ENCODE peak calls at places on chromosomes 13 and 19, in four cellular contexts. O is CD4-positive, CD25-positive, alpha-beta regulatory T cell; L is colonic mucosa; D is heart left ventricle. F is an unnamed sample. For H3K4me1, the result is how much of the 10 kb centered on the place peaks cover.

GRCh38 chr19:3670796-3671679 is 29.2 kb downstream of the PIP5K1C start:
- DNase-seq in O (peak), L (peak), D (peak), F (peak)

GRCh38 chr13:92838786-92839185 is 387.8 kb upstream of the GPC6 start:
- DNase-seq in O (no peak), L (no peak), D (no peak), F (no peak)

GRCh38 chr13:70218618-70219017 is 110.4 kb upstream of the KLHL1 start:
- DNase-seq in O (no peak), L (no peak), D (no peak), F (no peak)

GRCh38 chr13:108213946-108214345 is 1.4 kb downstream of the LIG4 start:
- DNase-seq in O (no peak), L (no peak), D (no peak), F (no peak)

GRCh38 chr13:102260256-102260655 is 141.6 kb downstream of the FGF14 start:
- DNase-seq in O (no peak), L (no peak), D (no peak), F (no peak)

GRCh38 chr19:8531470-8531869 is 17.5 kb upstream of the ZNF414 start:
- DNase-seq in O (no peak), L (no peak), D (no peak), F (no peak)

GRCh38 chr19:55400281-55401087 is 7.1 kb downstream of the UBE2S start:
- DNase-seq in O (no peak), L (no peak), D (no peak), F (no peak)

GRCh38 chr19:18300930-18301717 is 19.7 kb upstream of the JUND start:
- DNase-seq in O (no peak), L (peak), D (peak), F (peak)

GRCh38 chr19:15453091-15453498 is 3.3 kb upstream of the WIZ start:
- DNase-seq in O (no peak), L (no peak), D (no peak), F (no peak)

GRCh38 chr19:17327654-17328516 is 6.8 kb downstream of the ANO8 start:
- DNase-seq in O (peak), L (peak), D (no peak), F (peak)

GRCh38 chr19:10838377-10838776 is 2.4 kb upstream of the TMED1 start:
- DNase-seq in O (no peak), L (no peak), D (no peak), F (no peak)

GRCh38 chr19:17441241-17442135 is 7.0 kb downstream of the TMEM221 start:
- DNase-seq in O (peak), L (no peak), D (no peak), F (no peak)

GRCh38 chr13:84121456-84121855 is 239.2 kb upstream of the SLITRK1 start:
- DNase-seq in O (no peak), L (no peak), D (no peak), F (no peak)

GRCh38 chr13:93368705-93369104 is 142.1 kb downstream of the GPC6 start:
- DNase-seq in O (no peak), L (no peak), D (no peak), F (no peak)

GRCh38 chr19:47229674-47230121 is 1.3 kb downstream of the BBC3 start:
- DNase-seq in O (peak), L (peak), D (no peak), F (no peak)

DNA sequence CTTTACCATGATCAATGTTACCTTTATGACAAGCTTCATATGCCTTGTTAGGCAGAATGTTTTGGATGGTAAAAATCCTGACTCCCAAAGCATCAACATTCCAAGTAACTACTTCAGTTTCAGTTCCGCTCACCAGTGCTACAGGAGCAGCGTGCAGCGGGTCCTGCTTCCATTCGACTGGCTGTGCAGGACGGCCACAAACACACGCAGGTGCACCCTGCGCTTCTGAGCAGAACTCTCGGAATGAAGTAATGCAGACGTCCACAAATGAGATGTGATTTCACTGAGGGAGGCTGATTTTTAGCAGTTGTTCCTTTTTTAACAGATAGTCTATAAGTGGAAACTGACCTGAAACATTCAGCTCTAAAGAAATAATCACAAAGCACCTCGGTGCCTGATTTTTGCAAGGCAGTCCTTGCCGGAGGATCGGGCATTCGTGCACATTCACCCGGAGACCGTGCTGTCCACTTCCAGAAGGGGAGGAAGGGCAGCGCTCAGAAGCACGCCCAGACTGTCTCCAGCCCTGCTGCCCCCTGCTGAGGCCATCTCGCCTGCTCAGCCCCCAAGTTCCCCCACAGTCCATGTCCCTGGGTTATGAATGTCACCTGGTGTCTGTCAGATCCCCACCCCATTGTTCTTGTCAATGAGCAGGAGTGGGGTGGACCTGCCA is 85.8 kb downstream of the RAB20 start:
- DNase-seq in O (no peak), L (no peak), D (no peak), F (no peak)
- H3K4me1 ChIP-seq in O (under half), L (under half), D (under half), F (under half)

DNA sequence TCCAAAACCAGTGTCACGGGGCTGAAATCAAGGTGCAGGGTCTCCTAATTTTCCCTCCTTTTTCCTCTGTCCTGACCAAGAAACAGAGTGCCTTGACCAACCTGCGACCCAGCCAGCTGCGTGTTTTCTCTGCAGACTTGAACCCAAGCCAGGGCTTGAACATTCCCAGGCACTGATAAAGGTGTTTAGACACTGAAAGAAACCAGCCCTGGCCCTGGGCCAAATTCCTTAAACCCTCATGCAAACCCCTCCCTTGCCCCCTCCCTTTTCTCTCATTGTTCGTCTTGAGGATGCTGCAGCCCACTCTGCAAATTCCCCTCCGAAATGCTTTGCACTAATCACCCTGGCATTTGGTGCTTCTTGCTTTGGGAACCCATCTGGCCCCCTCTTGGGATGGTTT is 9.5 kb upstream of the FFAR2 start:
- DNase-seq in O (no peak), L (no peak), D (no peak), F (no peak)
- H3K4me1 ChIP-seq in O (under half), L (under half), D (under half), F (under half)

DNA sequence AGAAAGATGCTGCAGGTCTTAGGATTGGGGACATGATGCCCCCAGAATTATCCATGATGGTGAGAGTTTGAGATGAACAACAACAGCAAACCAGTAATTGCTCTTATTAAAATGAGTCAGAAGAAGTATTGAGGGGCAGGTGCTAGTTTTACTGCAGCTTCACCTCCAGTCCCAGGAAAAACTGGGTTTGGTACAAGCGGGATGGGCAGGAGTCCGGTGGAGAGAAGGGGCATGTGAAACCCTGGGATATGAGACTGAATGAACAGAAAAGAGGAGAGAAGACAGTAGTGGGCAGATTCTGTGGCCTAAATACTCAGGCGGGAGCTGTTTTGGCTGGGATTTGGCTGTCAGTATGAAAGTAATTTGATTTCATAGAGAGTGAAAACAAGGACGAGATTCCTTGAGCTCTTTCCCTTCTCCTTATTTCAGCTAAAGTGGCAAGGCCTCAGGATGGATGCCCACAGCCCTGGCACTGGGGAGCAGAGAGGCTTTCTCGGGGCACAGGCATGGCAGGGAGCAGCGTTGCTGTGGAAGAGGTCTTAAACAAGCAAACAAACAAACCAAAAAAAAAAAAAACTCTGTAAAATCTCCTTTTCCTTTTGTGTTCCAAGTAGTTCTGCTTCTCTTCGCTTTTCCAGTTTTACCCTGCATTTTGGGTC is 30.7 kb downstream of the NFIX start:
- DNase-seq in O (no peak), L (no peak), D (no peak), F (no peak)
- H3K4me1 ChIP-seq in O (under half), L (under half), D (under half), F (half or more)

DNA sequence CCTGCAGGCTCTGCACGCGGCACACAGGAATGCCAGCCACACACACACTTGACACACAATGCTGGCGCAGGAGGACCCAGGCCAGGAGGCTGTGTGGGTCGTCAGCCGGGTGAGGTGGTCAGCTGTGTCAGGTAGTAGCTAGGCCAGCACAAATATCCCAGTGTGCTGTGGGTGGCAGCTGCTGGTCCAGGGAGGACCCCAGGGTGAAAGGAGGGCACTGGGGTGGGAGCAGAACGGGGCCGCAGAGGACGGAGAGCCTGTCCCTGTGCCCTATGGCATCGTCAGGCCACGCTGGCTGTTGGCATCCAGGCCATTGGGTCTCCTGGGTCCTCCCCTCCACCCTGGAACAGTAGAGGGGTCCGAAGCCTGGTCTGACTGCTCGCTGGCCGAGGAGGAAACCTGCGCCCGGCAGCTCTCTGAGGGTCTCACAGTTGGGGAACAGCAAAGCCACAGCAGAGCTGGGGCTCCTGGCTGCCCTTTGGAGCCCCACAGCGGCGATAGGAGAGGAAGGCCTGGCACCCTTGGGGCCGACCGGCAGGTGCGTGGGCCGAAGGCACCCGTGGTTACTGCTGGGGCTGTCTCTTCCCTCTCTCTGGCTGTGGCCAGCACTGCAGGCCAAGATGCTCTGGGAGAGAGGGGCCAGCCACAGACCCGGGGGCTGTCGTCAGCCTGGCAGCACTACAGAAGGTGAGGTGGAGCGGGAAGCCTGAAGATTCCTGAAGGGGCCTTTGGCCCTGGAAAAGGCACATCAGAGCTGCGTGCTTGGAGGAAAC is 27.3 kb downstream of the C13orf46 start:
- DNase-seq in O (no peak), L (no peak), D (no peak), F (peak)
- H3K4me1 ChIP-seq in O (under half), L (under half), D (under half), F (under half)

F was measured in sigmoid colon.